ENCODE peak calls at places on chromosome 7, in nine cellular contexts. Z is esophagus squamous epithelium, F is mammary epithelial cell, X is upper lobe of right lung, B is cardiac muscle cell, V is lower lobe of right lung, Y is ascending aorta, T is heart right ventricle, H is thoracic aorta. S is an unnamed sample.
A peak's percentile ranks its signal among the peaks of the same experiment; 100 is the strongest.

GRCh38 chr7:138449580-138449979 is 10.5 kb upstream of the TRIM24 start:
- DNase-seq in Z (no peak), F (no peak), X (no peak), B (no peak), V (no peak), Y (no peak), T (no peak), H (no peak), S (peak; percentile 16)

GRCh38 chr7:105656922-105657521 is 75.7 kb upstream of the EFCAB10 start:
- DNase-seq in Z (no peak), F (no peak), X (no peak), B (peak; percentile 46), V (no peak), Y (no peak), T (no peak), H (no peak), S (peak; percentile 48)

GRCh38 chr7:69283421-69283820 is 314.9 kb upstream of the AUTS2 start:
- DNase-seq in Z (no peak), F (no peak), X (no peak), B (no peak), V (no peak), Y (no peak), T (no peak), H (no peak), S (no peak)

GRCh38 chr7:157018328-157018996 is 8.0 kb upstream of the MNX1 start:
- DNase-seq in Z (no peak), F (no peak), X (peak; percentile 51), B (no peak), V (no peak), Y (no peak), T (no peak), H (no peak), S (no peak)

GRCh38 chr7:80841566-80842478 is 77.0 kb downstream of the SEMA3C start:
- DNase-seq in Z (no peak), F (no peak), X (no peak), B (no peak), V (no peak), Y (no peak), T (no peak), H (no peak), S (no peak)

GRCh38 chr7:73740771-73741170 is 2.2 kb upstream of the ABHD11 start:
- DNase-seq in Z (no peak), F (no peak), X (no peak), B (no peak), V (no peak), Y (no peak), T (no peak), H (no peak), S (no peak)

GRCh38 chr7:81161459-81162075 is 242.7 kb upstream of the SEMA3C start:
- DNase-seq in Z (no peak), F (peak; percentile 95), X (no peak), B (no peak), V (no peak), Y (no peak), T (no peak), H (no peak), S (no peak)

GRCh38 chr7:27238979-27239779 is 3.4 kb upstream of the EVX1 start:
- DNase-seq in Z (no peak), F (no peak), X (peak; percentile 61), B (peak; percentile 34), V (no peak), Y (no peak), T (no peak), H (no peak), S (no peak)

GRCh38 chr7:158097106-158097505 is 490.5 kb downstream of the PTPRN2 start:
- DNase-seq in Z (no peak), F (no peak), X (no peak), B (no peak), V (no peak), Y (peak; percentile 44), T (no peak), H (no peak), S (no peak)

GRCh38 chr7:157837561-157837960 is 500.8 kb downstream of the DNAJB6 start:
- DNase-seq in Z (no peak), F (no peak), X (peak; percentile 49), B (no peak), V (no peak), Y (no peak), T (no peak), H (no peak), S (no peak)

GRCh38 chr7:83946801-83947200 is 247.8 kb downstream of the SEMA3A start:
- DNase-seq in Z (no peak), F (no peak), X (no peak), B (no peak), V (no peak), Y (no peak), T (no peak), H (no peak), S (no peak)

GRCh38 chr7:131106681-131107342 is 220.9 kb upstream of the MKLN1 start:
- DNase-seq in Z (no peak), F (no peak), X (peak; percentile 81), B (peak; percentile 45), V (peak; percentile 65), Y (peak; percentile 72), T (peak; percentile 52), H (no peak), S (peak; percentile 61)

GRCh38 chr7:5466551-5466950 is 42.9 kb upstream of the TNRC18 start:
- DNase-seq in Z (no peak), F (no peak), X (no peak), B (no peak), V (no peak), Y (no peak), T (no peak), H (no peak), S (no peak)

GRCh38 chr7:50677279-50677996 is 105.3 kb downstream of the GRB10 start:
- DNase-seq in Z (no peak), F (no peak), X (no peak), B (no peak), V (no peak), Y (no peak), T (no peak), H (no peak), S (no peak)

GRCh38 chr7:70092314-70093303 is 494.3 kb downstream of the AUTS2 start:
- DNase-seq in Z (no peak), F (no peak), X (no peak), B (no peak), V (no peak), Y (no peak), T (peak; percentile 16), H (no peak), S (no peak)

DNA sequence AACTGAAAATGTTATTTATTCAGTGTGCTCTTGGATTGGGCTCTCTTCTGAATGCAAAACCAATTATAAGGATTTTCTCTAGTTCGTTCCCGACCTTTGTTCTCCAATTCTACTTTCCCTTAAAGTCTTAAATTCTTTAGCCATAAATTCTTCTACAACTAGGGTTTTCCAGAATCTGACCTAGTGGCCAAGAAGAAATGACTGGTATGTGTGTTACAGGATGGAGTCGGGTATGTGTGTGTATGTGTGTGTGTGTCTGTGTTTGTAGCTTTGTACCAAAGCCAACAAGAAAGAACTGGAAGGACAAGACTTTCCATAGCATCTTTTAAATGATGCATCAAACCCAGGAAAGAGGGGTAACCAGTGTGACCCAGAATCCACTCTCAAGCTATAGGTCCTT is 25.8 kb upstream of the LEP start:
- DNase-seq in Z (no peak), F (peak; percentile 34), X (no peak), B (no peak), V (no peak), Y (no peak), T (no peak), H (no peak), S (no peak)
- H3K4me1 ChIP-seq in Z (no peaks in the 10 kb centered on the region), F (peaks cover 43% of the 10 kb centered on the region), X (no peaks in the 10 kb centered on the region), B (no peaks in the 10 kb centered on the region), V (no peaks in the 10 kb centered on the region), Y (no peaks in the 10 kb centered on the region), T (no peaks in the 10 kb centered on the region), H (no peaks in the 10 kb centered on the region), S (no peaks in the 10 kb centered on the region)

DNA sequence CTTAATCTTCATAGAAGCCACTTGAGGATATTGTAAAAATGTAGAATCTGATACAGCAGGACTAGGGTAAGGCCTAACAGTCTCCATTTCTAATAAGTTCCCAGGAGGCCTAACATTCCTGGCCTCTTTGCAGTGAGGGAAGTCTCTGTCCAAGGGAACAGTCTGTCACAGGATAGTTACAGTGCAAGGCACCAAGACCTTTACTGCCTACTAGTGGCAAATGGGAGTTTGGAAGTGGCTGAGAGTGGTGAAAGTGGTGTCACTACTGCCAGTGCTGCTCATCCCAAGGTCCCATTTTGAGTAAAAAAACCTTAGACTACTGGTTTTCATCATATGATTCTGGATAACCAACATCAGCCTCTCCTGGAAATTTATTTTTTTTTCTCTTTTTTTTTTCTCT is 619.5 kb upstream of the SEMA3D start:
- DNase-seq in Z (no peak), F (no peak), X (no peak), B (peak; percentile 2), V (no peak), Y (no peak), T (no peak), H (no peak), S (no peak)
- H3K4me3 ChIP-seq in Z (no peak overlapping the region), F (no peak overlapping the region), X (no peak overlapping the region), B (no peak overlapping the region), V (no peak overlapping the region), Y (no peak overlapping the region), T (no peak overlapping the region), H (no peak overlapping the region), S (no peak overlapping the region)

DNA sequence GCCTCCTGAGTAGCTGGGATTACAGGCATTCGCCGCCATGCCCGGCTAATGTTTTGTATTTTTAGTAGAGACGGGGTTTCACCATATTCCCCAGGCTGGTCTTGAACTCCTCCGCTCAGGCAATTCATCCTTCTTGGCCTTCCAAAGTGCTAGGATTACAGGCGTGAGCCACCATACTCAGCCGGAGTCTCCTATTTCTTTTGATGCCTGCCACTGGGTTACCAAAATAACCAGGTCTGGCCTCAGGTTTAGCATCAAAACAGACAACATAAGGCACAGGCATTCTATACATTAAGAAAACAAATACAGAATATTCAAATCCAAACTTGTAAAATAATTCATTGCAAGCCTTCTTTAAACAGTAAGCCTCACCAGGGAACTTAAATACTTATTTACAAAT is 289.8 kb upstream of the IMMP2L start:
- DNase-seq in Z (no peak), F (no peak), X (no peak), B (no peak), V (no peak), Y (no peak), T (no peak), H (no peak), S (no peak)
- H3K4me1 ChIP-seq in Z (no peaks in the 10 kb centered on the region), F (no peaks in the 10 kb centered on the region), X (no peaks in the 10 kb centered on the region), B (no peaks in the 10 kb centered on the region), V (peaks cover 9% of the 10 kb centered on the region), Y (no peaks in the 10 kb centered on the region), T (peaks cover 7% of the 10 kb centered on the region), H (peaks cover 10% of the 10 kb centered on the region), S (no peaks in the 10 kb centered on the region)

GRCh38 chr7:1692500-1693418 is 22.7 kb downstream of the ELFN1 start:
- DNase-seq in Z (no peak), F (no peak), X (peak; percentile 46), B (no peak), V (peak; percentile 31), Y (peak; percentile 40), T (no peak), H (no peak), S (no peak)

GRCh38 chr7:1694981-1695511 is 25.0 kb downstream of the ELFN1 start:
- DNase-seq in Z (no peak), F (no peak), X (peak; percentile 54), B (no peak), V (peak; percentile 34), Y (peak; percentile 44), T (no peak), H (no peak), S (no peak)

GRCh38 chr7:1694551-1694950 is 24.5 kb downstream of the ELFN1 start:
- DNase-seq in Z (no peak), F (no peak), X (peak; percentile 54), B (peak; percentile 63), V (no peak), Y (peak; percentile 44), T (no peak), H (no peak), S (no peak)

GRCh38 chr7:1693991-1694524 is 24.0 kb downstream of the ELFN1 start:
- DNase-seq in Z (no peak), F (no peak), X (peak; percentile 53), B (peak; percentile 47), V (peak; percentile 38), Y (peak; percentile 52), T (no peak), H (no peak), S (no peak)

GRCh38 chr7:1693419-1693990 is 23.4 kb downstream of the ELFN1 start:
- DNase-seq in Z (no peak), F (no peak), X (peak; percentile 60), B (no peak), V (peak; percentile 41), Y (peak; percentile 56), T (no peak), H (no peak), S (no peak)
- H3K4me3 ChIP-seq in Z (no peak overlapping the region), F (no peak overlapping the region), X (no peak overlapping the region), B (no peak overlapping the region), V (no peak overlapping the region), Y (no peak overlapping the region), T (no peak overlapping the region), H (no peak overlapping the region), S (no peak overlapping the region)